ENCODE peak calls at places on chromosomes 13 and 19, in eight cellular contexts. F is WERI-Rb-1, H is brain microvascular endothelial cell, N is neural progenitor cell, V is heart left ventricle, S is tibial artery, J is Peyer's patch, G is tibial nerve. T is an unnamed sample.
A peak's percentile ranks its signal among the peaks of the same experiment; 100 is the strongest.

GRCh38 chr19:41457241-41457640 is 14.3 kb downstream of the ERICH4 start:
- DNase-seq in V (no peak), N (no peak), G (no peak), S (no peak), F (no peak), H (no peak), J (no peak), T (no peak)

GRCh38 chr13:44078806-44079378 is 199.2 kb downstream of the LACC1 start:
- DNase-seq in F (no peak), V (no peak), H (no peak), N (peak; percentile 74), G (no peak), S (no peak), J (no peak), T (no peak)

GRCh38 chr19:35142531-35143230 is 374 bp upstream of the FXYD7 start:
- DNase-seq in G (no peak), N (peak; percentile 84), H (no peak), F (peak; percentile 74), S (no peak), V (no peak), J (peak; percentile 80), T (no peak)

GRCh38 chr19:31185261-31185660 is 164.0 kb downstream of the TSHZ3 start:
- DNase-seq in S (no peak), H (no peak), V (no peak), J (no peak), F (no peak), G (no peak), N (peak; percentile 9), T (no peak)

GRCh38 chr19:4088065-4088679 is 21.5 kb upstream of the ZBTB7A start:
- DNase-seq in S (no peak), G (no peak), N (no peak), J (no peak), F (no peak), V (peak; percentile 16), H (no peak), T (no peak)

GRCh38 chr13:50801087-50801931 is 42.2 kb downstream of the DLEU7 start:
- DNase-seq in S (no peak), F (peak; percentile 38), G (peak; percentile 56), V (peak; percentile 45), H (peak; percentile 71), N (peak; percentile 80), J (peak; percentile 81), T (peak; percentile 18)

GRCh38 chr13:76884571-76885202 is 1.5 kb downstream of the KCTD12 start:
- DNase-seq in V (peak; percentile 30), S (no peak), H (no peak), N (no peak), G (peak; percentile 17), J (no peak), F (no peak), T (no peak)

GRCh38 chr19:16951529-16951928 is 62.7 kb downstream of the F2RL3 start:
- DNase-seq in S (no peak), H (no peak), N (no peak), J (no peak), F (no peak), G (no peak), V (no peak), T (no peak)

GRCh38 chr19:8423821-8424223 is 10.7 kb downstream of the MARCHF2 start:
- DNase-seq in G (peak; percentile 99), J (peak; percentile 87), S (peak; percentile 98), V (peak; percentile 96), N (no peak), F (no peak), H (peak; percentile 97), T (peak; percentile 96)

GRCh38 chr13:49927755-49928154 is 8.4 kb downstream of the SPRYD7 start:
- DNase-seq in S (no peak), N (no peak), J (no peak), V (no peak), F (no peak), G (no peak), H (peak; percentile 57), T (no peak)

GRCh38 chr19:19627716-19628498 is at the start of gene LPAR2:
- DNase-seq in N (peak; percentile 86), S (no peak), J (peak; percentile 90), H (no peak), F (no peak), V (peak; percentile 28), G (no peak), T (no peak)

GRCh38 chr19:44212865-44213346 is 574 bp downstream of the ZNF227 start:
- DNase-seq in J (no peak), V (no peak), G (no peak), F (no peak), N (peak; percentile 28), H (peak; percentile 6), S (no peak), T (no peak)

GRCh38 chr19:31545766-31546165 is 196.5 kb upstream of the TSHZ3 start:
- DNase-seq in G (no peak), F (no peak), V (no peak), H (no peak), S (no peak), N (no peak), J (no peak), T (no peak)

GRCh38 chr13:73254827-73255226 is 196.0 kb downstream of the KLF5 start:
- DNase-seq in V (no peak), G (no peak), H (no peak), F (no peak), N (no peak), J (no peak), S (no peak), T (no peak)

GRCh38 chr13:54016548-54016947 is 987.9 kb downstream of the OLFM4 start:
- DNase-seq in G (no peak), V (no peak), J (no peak), N (no peak), F (no peak), H (no peak), S (no peak), T (no peak)

GRCh38 chr19:49362048-49362925 is at the start of gene TEAD2:
- DNase-seq in H (peak; percentile 24), S (peak; percentile 90), V (peak; percentile 84), N (peak; percentile 90), F (peak; percentile 63), G (peak; percentile 69), J (peak; percentile 62), T (no peak)

GRCh38 chr13:38821753-38822551 is 135.1 kb downstream of the FREM2 start:
- DNase-seq in F (no peak), H (no peak), J (no peak), S (no peak), V (no peak), G (no peak), N (no peak), T (no peak)

GRCh38 chr19:3019211-3019854 is 9.7 kb downstream of the TLE2 start:
- DNase-seq in G (no peak), H (no peak), J (no peak), F (no peak), S (no peak), N (no peak), V (no peak), T (no peak)

GRCh38 chr13:31556376-31556775 is 182.9 kb upstream of the RXFP2 start:
- DNase-seq in V (no peak), S (no peak), N (no peak), F (no peak), H (peak; percentile 90), J (no peak), G (no peak), T (peak; percentile 12)

GRCh38 chr19:5304486-5304885 is 36.1 kb downstream of the PTPRS start:
- DNase-seq in V (no peak), S (no peak), N (no peak), G (no peak), H (no peak), F (no peak), J (no peak), T (no peak)

GRCh38 chr13:34044041-34044440 is 226.1 kb downstream of the RFC3 start:
- DNase-seq in V (no peak), G (no peak), J (no peak), F (no peak), N (no peak), H (no peak), S (no peak), T (no peak)

GRCh38 chr13:110869805-110870706 is 44.8 kb downstream of the ANKRD10 start:
- DNase-seq in G (peak; percentile 85), F (no peak), J (peak; percentile 78), S (peak; percentile 98), H (peak; percentile 100), N (peak; percentile 46), V (peak; percentile 97), T (peak; percentile 100)

GRCh38 chr13:48600374-48601364 is 53.1 kb upstream of the CYSLTR2 start:
- DNase-seq in J (no peak), G (no peak), S (no peak), V (no peak), F (no peak), N (no peak), H (peak; percentile 87), T (peak; percentile 86)

DNA sequence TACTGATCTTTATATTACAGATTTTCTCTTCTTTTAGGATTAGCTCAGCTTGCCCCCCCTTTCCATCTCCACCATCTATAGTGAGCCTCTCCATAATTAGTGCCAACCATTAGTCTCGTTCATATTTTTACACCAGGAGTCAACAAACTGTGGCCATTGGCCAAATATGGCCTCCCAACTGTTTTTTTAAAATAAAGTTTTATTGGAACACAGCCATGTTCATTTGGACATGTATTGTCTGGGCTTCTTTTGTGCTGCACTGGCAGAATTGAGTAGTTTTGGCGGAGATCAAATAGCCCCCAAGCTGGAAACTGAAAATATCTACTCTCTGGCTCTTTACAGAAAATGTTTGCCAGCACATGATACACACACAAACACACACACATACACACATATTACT is 18.4 kb downstream of the ZNF175 start:
- DNase-seq in H (no peak), V (no peak), G (no peak), J (no peak), F (no peak), N (no peak), S (no peak), T (no peak)
- H3K27me3 ChIP-seq in H (no peaks in the 10 kb centered on the region), V (no peaks in the 10 kb centered on the region), G (no peaks in the 10 kb centered on the region), J (no peaks in the 10 kb centered on the region), F (no peaks in the 10 kb centered on the region), N (no peaks in the 10 kb centered on the region), S (no peaks in the 10 kb centered on the region), T (no peaks in the 10 kb centered on the region)

DNA sequence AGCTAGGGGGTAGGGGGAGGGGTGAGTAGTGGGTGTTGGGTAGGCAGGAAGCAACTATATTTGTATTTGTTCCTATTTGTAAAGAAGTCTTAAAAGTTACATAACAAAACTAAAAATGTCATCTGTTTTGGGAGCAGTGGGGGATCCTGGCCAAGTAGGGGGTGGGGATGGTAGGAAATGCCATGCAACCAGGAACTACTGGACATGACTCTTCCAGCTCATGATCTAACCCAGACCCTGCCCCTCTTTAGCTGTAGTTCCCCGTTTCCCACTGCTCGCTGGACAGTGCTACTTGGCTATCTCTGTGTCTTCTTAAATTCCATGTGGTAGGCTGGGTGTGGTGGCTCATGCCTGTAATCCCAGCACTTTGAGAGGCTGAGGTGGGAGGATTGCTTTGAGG is 3.2 kb downstream of the GTF3A start:
- DNase-seq in G (peak; percentile 28), F (no peak), S (no peak), J (no peak), N (no peak), V (no peak), H (no peak), T (no peak)
- H3K4me3 ChIP-seq in G (no peak overlapping the region), F (no peak overlapping the region), S (no peak overlapping the region), J (peak overlapping the region; percentile 8), N (no peak overlapping the region), V (no peak overlapping the region), H (no peak overlapping the region), T (no peak overlapping the region)

GRCh38 chr13:36954542-36954941 is 34.5 kb upstream of the SMAD9 start:
- DNase-seq in N (no peak), G (no peak), S (no peak), F (no peak), V (no peak), J (no peak), H (no peak), T (no peak)
- TF ChIP-seq CTCF in N (no peak), G (no peak), S (no peak), F (no peak), V (no peak), J (no peak), H (no peak), T (no peak)

GRCh38 chr19:50697414-50698124 is 22.0 kb downstream of the SHANK1 start:
- DNase-seq in H (no peak), S (no peak), N (no peak), V (no peak), J (no peak), G (no peak), F (no peak), T (no peak)
- H3K27me3 ChIP-seq in H (peaks cover 17% of the 10 kb centered on the region), S (no peaks in the 10 kb centered on the region), N (peaks cover 99% of the 10 kb centered on the region), V (peaks cover 43% of the 10 kb centered on the region), J (no peaks in the 10 kb centered on the region), G (peaks cover 47% of the 10 kb centered on the region), F (no peaks in the 10 kb centered on the region), T (peaks cover 32% of the 10 kb centered on the region)